ENCODE peak calls at places on chromosomes 4 and X, in six cellular contexts. J is stomach, A is breast epithelium, Q is HCT116, B is HepG2, I is transverse colon. Z is an unnamed sample.

GRCh38 chr4:159723341-159724048 is 620.6 kb downstream of the RAPGEF2 start:
- DNase-seq in J (no peak), A (no peak), Q (no peak), B (no peak), I (no peak), Z (no peak)

GRCh38 chr4:98262431-98262830 is 1.2 kb downstream of the RAP1GDS1 start:
- DNase-seq in J (no peak), A (no peak), Q (no peak), B (no peak), I (no peak), Z (no peak)

GRCh38 chr4:164926301-164926700 is 49.3 kb downstream of the APELA start:
- DNase-seq in J (no peak), A (no peak), Q (no peak), B (no peak), I (no peak), Z (no peak)

GRCh38 chr4:179472164-179472563 is 2029.9 kb upstream of the AGA start:
- DNase-seq in J (no peak), A (no peak), Q (no peak), B (no peak), I (no peak), Z (no peak)

GRCh38 chr4:81196126-81196650 is 18.8 kb downstream of the PRKG2 start:
- DNase-seq in J (no peak), A (no peak), Q (no peak), B (no peak), I (no peak), Z (no peak)

GRCh38 chr4:153530284-153530995 is 64.3 kb downstream of the TMEM131L start:
- DNase-seq in J (no peak), A (no peak), Q (no peak), B (no peak), I (no peak), Z (no peak)

GRCh38 chrX:40107291-40108083 is 9.7 kb upstream of the BCOR start:
- DNase-seq in J (peak), A (no peak), Q (peak), B (no peak), I (peak), Z (no peak)

GRCh38 chr4:124631760-124632159 is 80.8 kb downstream of the ANKRD50 start:
- DNase-seq in J (peak), A (peak), Q (peak), B (no peak), I (peak), Z (no peak)

GRCh38 chr4:126850286-126850685 is 782.5 kb upstream of the INTU start:
- DNase-seq in J (no peak), A (no peak), Q (peak), B (no peak), I (no peak), Z (no peak)

GRCh38 chr4:66590488-66591215 is 920.4 kb upstream of the EPHA5 start:
- DNase-seq in J (no peak), A (no peak), Q (no peak), B (no peak), I (no peak), Z (no peak)

GRCh38 chr4:102501176-102501634 is at the start of gene NFKB1:
- DNase-seq in J (peak), A (peak), Q (no peak), B (peak), I (peak), Z (peak)

GRCh38 chr4:101104264-101105052 is 242.9 kb downstream of the PPP3CA start:
- DNase-seq in J (no peak), A (no peak), Q (no peak), B (no peak), I (no peak), Z (no peak)

GRCh38 chrX:39398215-39398972 is 597.1 kb downstream of the MID1IP1 start:
- DNase-seq in J (peak), A (no peak), Q (no peak), B (no peak), I (no peak), Z (no peak)

GRCh38 chrX:74788545-74789086 is 136.6 kb downstream of the NEXMIF start:
- DNase-seq in J (no peak), A (no peak), Q (no peak), B (no peak), I (no peak), Z (no peak)

GRCh38 chrX:151713859-151714258 is 2.0 kb upstream of the FATE1 start:
- DNase-seq in J (no peak), A (no peak), Q (peak), B (peak), I (no peak), Z (peak)

GRCh38 chr4:76301068-76301774 is 5.3 kb upstream of the STBD1 start:
- DNase-seq in J (no peak), A (no peak), Q (peak), B (peak), I (no peak), Z (peak)

GRCh38 chrX:39204945-39205344 is 403.7 kb downstream of the MID1IP1 start:
- DNase-seq in J (no peak), A (no peak), Q (no peak), B (no peak), I (no peak), Z (no peak)

GRCh38 chrX:14243823-14244222 is 214.1 kb upstream of the GEMIN8 start:
- DNase-seq in J (no peak), A (no peak), Q (no peak), B (no peak), I (no peak), Z (no peak)

GRCh38 chrX:30589146-30589888 is 11.8 kb upstream of the TASL start:
- DNase-seq in J (no peak), A (no peak), Q (no peak), B (no peak), I (no peak), Z (no peak)

GRCh38 chrX:154596290-154596929 is 11.5 kb downstream of the CTAG1A start:
- DNase-seq in J (no peak), A (no peak), Q (no peak), B (no peak), I (no peak), Z (no peak)

GRCh38 chr4:3786196-3786869 is 20.1 kb downstream of the ADRA2C start:
- DNase-seq in J (peak), A (no peak), Q (no peak), B (peak), I (peak), Z (no peak)

GRCh38 chr4:104491826-104492771 is 2.6 kb downstream of the CXXC4 start:
- DNase-seq in J (no peak), A (no peak), Q (no peak), B (no peak), I (peak), Z (no peak)

GRCh38 chr4:130172156-130172555 is 1076.2 kb downstream of the C4orf33 start:
- DNase-seq in J (no peak), A (no peak), Q (no peak), B (no peak), I (no peak), Z (no peak)

GRCh38 chrX:120380699-120381098 is 18.8 kb downstream of the ATP1B4 start:
- DNase-seq in J (no peak), A (no peak), Q (peak), B (peak), I (no peak), Z (no peak)

GRCh38 chrX:53356186-53356585 is 66.3 kb downstream of the SMC1A start:
- DNase-seq in J (no peak), A (no peak), Q (no peak), B (no peak), I (no peak), Z (no peak)

GRCh38 chrX:63349307-63349706 is 1.8 kb downstream of the SPIN4 start:
- DNase-seq in J (no peak), A (no peak), Q (no peak), B (no peak), I (no peak), Z (no peak)

GRCh38 chr4:169239236-169239905 is 31.4 kb downstream of the SH3RF1 start:
- DNase-seq in J (no peak), A (no peak), Q (no peak), B (no peak), I (no peak), Z (no peak)

GRCh38 chrX:97238632-97239031 is 354.9 kb downstream of the RPA4 start:
- DNase-seq in J (no peak), A (no peak), Q (peak), B (no peak), I (no peak), Z (no peak)

GRCh38 chrX:22135171-22135711 is 103.1 kb downstream of the PHEX start:
- DNase-seq in J (no peak), A (peak), Q (no peak), B (no peak), I (no peak), Z (no peak)

GRCh38 chr4:60729194-60729593 is 470.9 kb upstream of the ADGRL3 start:
- DNase-seq in J (no peak), A (no peak), Q (no peak), B (no peak), I (no peak), Z (no peak)

GRCh38 chr4:126661194-126661593 is 971.6 kb upstream of the INTU start:
- DNase-seq in J (no peak), A (no peak), Q (no peak), B (no peak), I (no peak), Z (no peak)

GRCh38 chr4:144565558-144566195 is 80.3 kb upstream of the HHIP start:
- DNase-seq in J (no peak), A (no peak), Q (no peak), B (no peak), I (no peak), Z (no peak)

GRCh38 chr4:36786519-36786918 is 458.0 kb upstream of the NWD2 start:
- DNase-seq in J (no peak), A (no peak), Q (no peak), B (no peak), I (no peak), Z (no peak)

GRCh38 chr4:174119051-174119450 is 164.4 kb downstream of the FBXO8 start:
- DNase-seq in J (no peak), A (no peak), Q (no peak), B (no peak), I (no peak), Z (no peak)

GRCh38 chr4:87086143-87086805 is 134.1 kb downstream of the KLHL8 start:
- DNase-seq in J (no peak), A (no peak), Q (no peak), B (no peak), I (no peak), Z (no peak)

GRCh38 chr4:92346289-92346688 is 42.5 kb downstream of the GRID2 start:
- DNase-seq in J (no peak), A (no peak), Q (no peak), B (no peak), I (no peak), Z (no peak)

GRCh38 chrX:50067435-50068292 is 133.1 kb downstream of the AKAP4 start:
- DNase-seq in J (no peak), A (no peak), Q (no peak), B (peak), I (peak), Z (no peak)

GRCh38 chr4:124177647-124178425 is 534.7 kb downstream of the ANKRD50 start:
- DNase-seq in J (no peak), A (no peak), Q (no peak), B (no peak), I (no peak), Z (no peak)

GRCh38 chrX:18872621-18873020 is 111.3 kb downstream of the PHKA2 start:
- DNase-seq in J (no peak), A (no peak), Q (no peak), B (no peak), I (no peak), Z (no peak)

GRCh38 chrX:18871970-18872369 is 111.9 kb downstream of the PHKA2 start:
- DNase-seq in J (no peak), A (no peak), Q (no peak), B (no peak), I (no peak), Z (no peak)

GRCh38 chrX:18873836-18874235 is 110.1 kb downstream of the PHKA2 start:
- DNase-seq in J (no peak), A (no peak), Q (no peak), B (no peak), I (no peak), Z (no peak)

GRCh38 chrX:18874560-18875255 is 109.2 kb downstream of the PHKA2 start:
- DNase-seq in J (no peak), A (no peak), Q (no peak), B (no peak), I (no peak), Z (no peak)

DNA sequence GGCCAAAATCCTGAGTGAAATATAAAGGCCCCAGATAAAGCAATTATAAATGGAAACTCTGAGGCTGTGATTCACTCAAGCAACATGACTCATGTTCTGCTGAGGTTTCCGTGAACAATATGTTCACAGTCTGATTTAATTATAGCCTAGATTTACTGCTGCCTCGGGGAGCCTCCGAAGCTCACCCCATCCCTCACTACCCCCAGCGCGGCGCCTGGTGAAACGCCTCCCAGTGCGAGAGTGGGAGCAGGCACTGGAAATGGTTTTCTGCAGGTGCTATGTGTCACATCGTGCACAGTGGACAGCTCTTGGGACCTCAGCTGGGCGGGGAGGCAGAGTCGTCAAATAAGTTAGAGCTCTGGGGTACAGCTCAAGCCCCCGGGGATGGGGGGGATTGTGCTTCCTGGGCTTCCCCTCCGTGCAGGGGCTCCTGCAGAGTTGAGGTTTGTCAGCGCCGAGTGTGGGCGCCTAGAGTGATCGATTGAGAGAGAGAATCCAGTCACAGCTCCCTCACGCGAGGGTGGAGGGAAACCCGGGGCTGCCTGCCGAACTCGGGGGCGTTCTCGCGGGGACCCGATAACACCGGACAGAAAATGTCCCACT is 110.6 kb downstream of the PHKA2 start:
- DNase-seq in J (no peak), A (no peak), Q (peak), B (no peak), I (no peak), Z (no peak)
- TF ChIP-seq POLR2AphosphoS5 in J (no peak), A (no peak), Q (no peak), B (no peak), I (peak), Z (no peak)

DNA sequence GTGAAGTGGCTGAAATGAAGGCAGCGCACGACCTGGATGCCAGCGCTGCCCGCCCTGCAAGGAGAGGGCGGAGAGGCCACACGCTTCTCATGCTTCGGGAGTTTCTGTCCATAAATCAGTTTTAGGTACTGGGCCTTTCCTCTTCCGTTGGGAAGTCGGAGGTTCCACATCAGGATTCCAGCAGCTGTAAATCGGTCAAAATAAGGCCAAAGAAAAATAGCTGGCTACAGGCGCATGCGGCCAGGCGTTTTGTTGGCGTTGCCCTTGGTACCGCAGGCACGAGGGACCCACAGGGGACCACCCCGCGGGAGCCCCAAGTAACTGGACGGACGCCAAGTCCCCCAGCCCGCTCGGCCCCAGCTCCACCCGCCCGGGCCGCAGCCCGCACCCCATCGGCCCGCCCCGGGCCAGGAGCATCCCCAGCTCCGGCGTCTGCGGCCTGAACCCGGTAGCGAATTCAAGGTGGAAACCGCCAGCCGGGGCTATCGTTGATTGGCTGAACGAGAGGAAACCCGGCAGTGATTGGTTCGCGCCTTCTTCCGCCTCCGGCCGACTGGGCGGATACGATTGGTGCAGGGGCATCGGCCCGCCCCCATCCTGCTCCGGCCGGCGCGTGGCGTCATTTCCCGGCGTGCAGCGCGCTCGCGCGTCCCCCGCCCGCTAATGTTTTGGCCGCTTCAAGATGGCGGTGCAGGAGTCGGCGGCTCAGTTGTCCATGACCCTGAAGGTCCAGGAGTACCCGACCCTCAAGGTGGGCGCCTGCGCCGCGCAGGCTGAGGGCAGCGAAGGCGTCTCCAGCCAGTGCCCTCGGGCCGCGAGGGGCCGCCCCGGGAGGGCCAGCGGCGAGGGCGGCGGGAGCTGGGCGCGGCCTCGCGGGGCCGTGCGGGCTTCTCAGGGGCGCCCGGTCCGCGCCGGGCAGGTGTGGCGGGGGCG is at the start of gene MAEA:
- DNase-seq in J (peak), A (peak), Q (peak), B (peak), I (peak), Z (peak)
- TF ChIP-seq POLR2A in J (no peak), A (peak), Q (peak), B (peak), I (peak), Z (peak)

DNA sequence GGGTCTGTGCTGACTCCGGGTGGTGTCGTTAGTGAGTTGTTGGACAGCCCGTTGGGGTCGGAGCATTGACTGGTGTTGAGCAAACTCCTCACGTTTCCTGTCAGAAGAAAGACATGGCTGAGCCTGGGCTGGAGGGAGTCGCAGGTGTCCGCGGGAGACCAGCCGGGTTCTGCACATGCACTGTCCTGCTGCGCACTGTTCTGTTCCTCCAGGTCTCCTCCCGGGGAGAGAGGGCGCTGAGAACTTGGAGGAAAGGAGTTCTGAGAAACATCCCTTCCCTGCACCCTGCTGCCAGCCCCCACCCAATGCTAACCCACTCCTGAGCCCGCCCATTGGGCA is 1.1 kb downstream of the ZNF141 start:
- DNase-seq in J (no peak), A (no peak), Q (no peak), B (no peak), I (no peak), Z (no peak)
- TF ChIP-seq POLR2AphosphoS5 in J (no peak), A (no peak), Q (no peak), B (no peak), I (no peak), Z (no peak)

GRCh38 chr4:11525085-11525484 is 96.4 kb upstream of the HS3ST1 start:
- DNase-seq in J (no peak), A (no peak), Q (no peak), B (no peak), I (no peak), Z (no peak)
- TF ChIP-seq POLR2A in J (no peak), A (no peak), Q (no peak), B (no peak), I (no peak), Z (no peak)

GRCh38 chrX:47233333-47234113 is 714 bp downstream of the USP11 start:
- DNase-seq in J (peak), A (peak), Q (peak), B (peak), I (peak), Z (peak)
- TF ChIP-seq POLR2AphosphoS5 in J (peak), A (peak), Q (peak), B (no peak), I (no peak), Z (peak)

Z was measured in GM12891.